ENCODE peak calls at places on chromosomes 3 and 15, in four cellular contexts. Y is HFF-Myc; G is astrocyte; E is CD4-positive, alpha-beta T cell. S is an unnamed sample.

GRCh38 chr15:68621535-68621934 is 42.7 kb downstream of the CORO2B start:
- DNase-seq in Y (no peak), E (no peak), G (no peak), S (no peak)

GRCh38 chr3:182241777-182242556 is 530.2 kb downstream of the SOX2 start:
- DNase-seq in Y (no peak), E (no peak), G (peak; percentile 97), S (peak; percentile 34)

GRCh38 chr3:149305376-149305775 is 28.1 kb downstream of the TM4SF18 start:
- DNase-seq in E (no peak), Y (no peak), G (no peak), S (no peak)

GRCh38 chr15:58457466-58457965 is 25.7 kb downstream of the LIPC start:
- DNase-seq in G (peak; percentile 83), E (no peak), Y (peak; percentile 88), S (peak; percentile 54)

GRCh38 chr15:64813075-64813474 is 12.4 kb downstream of the PIF1 start:
- DNase-seq in E (no peak), G (peak; percentile 12), Y (no peak), S (peak; percentile 45)

GRCh38 chr3:128348805-128349531 is 117.7 kb downstream of the DNAJB8 start:
- DNase-seq in Y (no peak), E (no peak), G (no peak), S (peak; percentile 37)

GRCh38 chr3:1235526-1236120 is 142.8 kb downstream of the CNTN6 start:
- DNase-seq in Y (no peak), G (no peak), E (no peak), S (no peak)

GRCh38 chr15:59444980-59445500 is 7.1 kb downstream of the FAM81A start:
- DNase-seq in E (no peak), Y (no peak), G (no peak), S (peak; percentile 48)

GRCh38 chr3:181326637-181327223 is 337.2 kb upstream of the DNAJC19 start:
- DNase-seq in G (peak; percentile 9), Y (no peak), E (no peak), S (peak; percentile 39)

GRCh38 chr15:29726553-29726952 is 95.7 kb downstream of the TJP1 start:
- DNase-seq in Y (no peak), G (no peak), E (no peak), S (no peak)

GRCh38 chr3:192933779-192934456 is 16.3 kb upstream of the MB21D2 start:
- DNase-seq in E (no peak), Y (no peak), G (no peak), S (no peak)

GRCh38 chr15:68783226-68784054 is 37.3 kb downstream of the ANP32A start:
- DNase-seq in Y (no peak), E (peak; percentile 76), G (no peak), S (peak; percentile 18)

GRCh38 chr15:71261934-71262333 is 146.7 kb downstream of the THSD4 start:
- DNase-seq in Y (peak; percentile 71), E (no peak), G (no peak), S (no peak)

GRCh38 chr15:44719293-44719999 is 8.1 kb downstream of the B2M start:
- DNase-seq in Y (no peak), G (peak; percentile 8), E (peak; percentile 54), S (peak; percentile 27)

GRCh38 chr15:71476823-71477222 is 333.5 kb upstream of the NR2E3 start:
- DNase-seq in G (no peak), Y (no peak), E (no peak), S (no peak)

GRCh38 chr15:61220125-61220524 is 9.0 kb downstream of the RORA start:
- DNase-seq in E (no peak), Y (no peak), G (no peak), S (no peak)

GRCh38 chr15:71581406-71581930 is 228.9 kb upstream of the NR2E3 start:
- DNase-seq in Y (no peak), G (no peak), E (no peak), S (no peak)

GRCh38 chr3:107978116-107979057 is 112.4 kb downstream of the CD47 start:
- DNase-seq in G (no peak), E (no peak), Y (no peak), S (no peak)

GRCh38 chr3:64411101-64411500 is 185.8 kb upstream of the PRICKLE2 start:
- DNase-seq in G (no peak), Y (no peak), E (no peak), S (no peak)

GRCh38 chr3:110414851-110415250 is 656.8 kb upstream of the NECTIN3 start:
- DNase-seq in Y (no peak), G (peak; percentile 86), E (no peak), S (peak; percentile 76)

GRCh38 chr3:27312044-27312668 is 57.0 kb downstream of the NEK10 start:
- DNase-seq in G (peak; percentile 59), Y (peak; percentile 75), E (no peak), S (peak; percentile 81)

GRCh38 chr15:60390931-60391501 is 6.8 kb downstream of the ANXA2 start:
- DNase-seq in Y (no peak), E (no peak), G (peak; percentile 91), S (peak; percentile 84)

GRCh38 chr3:24583004-24583403 is 88.4 kb upstream of the THRB start:
- DNase-seq in E (no peak), G (no peak), Y (no peak), S (peak; percentile 17)
- TF ChIP-seq CTCF in E (no peak), G (peak; percentile 12), Y (peak; percentile 23), S (peak; percentile 17)

DNA sequence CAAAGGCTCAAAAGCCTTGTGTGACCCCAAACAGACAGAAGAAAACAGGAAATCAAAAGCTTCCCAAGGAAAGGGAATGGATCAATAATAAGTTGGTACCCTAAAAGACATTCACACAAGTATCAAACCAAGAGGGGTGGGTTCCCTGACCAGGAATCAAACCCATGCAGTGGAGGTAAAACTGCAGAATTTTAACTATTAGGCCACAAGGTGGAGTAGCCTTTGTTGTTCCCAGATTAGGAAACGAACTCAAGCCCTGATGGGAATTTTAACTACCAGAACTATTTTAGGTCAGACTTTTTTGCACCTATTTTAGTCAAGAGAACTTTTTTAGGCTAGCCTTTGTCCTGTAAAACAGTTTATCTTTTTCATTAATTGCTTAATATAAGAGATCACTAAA is 31.4 kb downstream of the SETMAR start:
- DNase-seq in Y (no peak), E (no peak), G (no peak), S (no peak)
- TF ChIP-seq CTCF in Y (no peak), E (no peak), G (no peak), S (peak; percentile 19)

GRCh38 chr3:66989860-66990696 is 8.0 kb upstream of the KBTBD8 start:
- DNase-seq in Y (no peak), G (no peak), E (no peak), S (no peak)
- TF ChIP-seq CTCF in Y (peak; percentile 25), G (no peak), E (peak; percentile 9), S (peak; percentile 27)

DNA sequence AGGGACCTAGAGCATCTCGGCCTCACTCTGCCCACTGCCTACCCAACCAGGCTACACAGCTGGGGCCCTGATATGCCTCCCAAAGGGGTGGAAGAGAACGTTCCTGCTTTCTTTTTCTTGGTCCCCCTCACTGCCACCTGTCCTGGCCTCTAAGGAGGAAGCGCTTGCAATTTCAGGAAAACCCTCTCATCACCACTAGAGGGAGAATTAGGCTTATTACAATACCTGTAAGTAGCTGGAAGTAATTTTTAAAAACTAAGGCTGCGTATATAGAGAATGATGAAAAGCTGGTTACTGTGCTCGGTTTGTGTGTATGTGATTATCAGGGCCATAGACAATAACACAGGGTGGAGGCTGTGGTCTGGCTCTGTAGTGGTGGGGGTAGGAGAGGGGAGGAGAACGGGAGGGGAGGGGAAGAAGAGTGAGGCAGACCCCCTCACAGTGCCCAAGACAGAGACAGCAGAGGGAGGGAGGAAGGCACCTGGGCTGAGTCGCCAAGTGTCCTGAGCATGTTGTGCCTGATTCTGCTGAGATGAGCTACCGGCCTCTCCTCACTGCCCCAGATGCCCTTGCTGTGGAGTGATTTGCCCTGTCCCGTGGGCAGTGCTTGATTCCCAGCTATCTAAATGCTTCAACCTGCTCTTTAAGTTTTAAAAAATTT is 3.3 kb downstream of the GABRG3 start:
- DNase-seq in Y (no peak), E (no peak), G (peak; percentile 26), S (peak; percentile 21)
- TF ChIP-seq CTCF in Y (peak; percentile 37), E (no peak), G (peak; percentile 55), S (peak; percentile 27)

GRCh38 chr3:52289747-52290595 is 2.3 kb downstream of the GLYCTK start:
- DNase-seq in G (no peak), E (no peak), Y (no peak), S (no peak)
- TF ChIP-seq CTCF in G (no peak), E (no peak), Y (no peak), S (no peak)

S was measured in fibroblast of pulmonary artery.